ENCODE peak calls at places on chromosomes 7 and 10, in five cellular contexts. E is AG09319, N is fibroblast of pulmonary artery, G is brain microvascular endothelial cell, T is GM23248. L is an unnamed sample.

GRCh38 chr7:96238976-96239766 is 82.7 kb downstream of the SLC25A13 start:
- DNase-seq in E (no peak), N (no peak), G (peak), T (peak), L (peak)

GRCh38 chr10:124063736-124064135 is 29.7 kb downstream of the CHST15 start:
- DNase-seq in E (peak), N (peak), G (peak), T (peak), L (peak)

GRCh38 chr10:126062132-126063032 is 166.0 kb downstream of the FANK1 start:
- DNase-seq in E (peak), N (peak), G (peak), T (peak), L (peak)

GRCh38 chr10:100303724-100304319 is 17.3 kb upstream of the BLOC1S2 start:
- DNase-seq in E (no peak), N (peak), G (no peak), T (peak), L (peak)

GRCh38 chr10:73263948-73264347 is 11.5 kb upstream of the MRPS16 start:
- DNase-seq in E (no peak), N (peak), G (peak), T (peak), L (peak)

GRCh38 chr7:2248984-2249694 is 7.1 kb downstream of the NUDT1 start:
- DNase-seq in E (peak), N (peak), G (peak), T (peak), L (peak)

GRCh38 chr10:46019541-46020343 is 10.7 kb downstream of the NCOA4 start:
- DNase-seq in E (no peak), N (peak), G (no peak), T (no peak), L (no peak)

GRCh38 chr7:77415822-77416620 is at the start of gene GSAP:
- DNase-seq in E (no peak), N (no peak), G (no peak), T (peak), L (no peak)

GRCh38 chr7:40489844-40490602 is 355.2 kb downstream of the SUGCT start:
- DNase-seq in E (no peak), N (no peak), G (no peak), T (peak), L (no peak)

GRCh38 chr7:23811540-23811939 is 101.5 kb downstream of the STK31 start:
- DNase-seq in E (no peak), N (peak), G (no peak), T (peak), L (no peak)

GRCh38 chr10:3068968-3069737 is 1.8 kb downstream of the PFKP start:
- DNase-seq in E (no peak), N (peak), G (no peak), T (peak), L (peak)

GRCh38 chr10:121188005-121188404 is 336.8 kb downstream of the WDR11 start:
- DNase-seq in E (no peak), N (no peak), G (no peak), T (no peak), L (no peak)

L was measured in IMR-90.